ENCODE peak calls at places on chromosomes 1 and 21, in five cellular contexts. Q is stomach, Y is astrocyte, F is gastrocnemius medialis, O is WERI-Rb-1. B is an unnamed sample.

GRCh38 chr1:26161408-26162219 is 2.7 kb downstream of the FAM110D start:
- DNase-seq in Y (peak), O (peak), Q (peak), F (peak), B (no peak)

GRCh38 chr1:7223334-7224080 is 438.3 kb downstream of the CAMTA1 start:
- DNase-seq in Y (peak), F (no peak), Q (no peak), O (no peak), B (no peak)

GRCh38 chr1:19101244-19101643 is 108.8 kb downstream of the UBR4 start:
- DNase-seq in F (no peak), O (no peak), Q (no peak), Y (no peak), B (no peak)

GRCh38 chr1:24015226-24016210 is 35.4 kb upstream of the SRSF10 start:
- DNase-seq in Y (peak), O (no peak), Q (no peak), F (peak), B (no peak)

GRCh38 chr1:25863486-25864262 is 4.4 kb upstream of the AUNIP start:
- DNase-seq in Q (no peak), O (no peak), Y (no peak), F (no peak), B (no peak)

GRCh38 chr1:24108334-24109165 is 3.4 kb downstream of the MYOM3 start:
- DNase-seq in Q (no peak), O (no peak), Y (peak), F (peak), B (no peak)

GRCh38 chr1:42125552-42125951 is 27.7 kb upstream of the GUCA2B start:
- DNase-seq in F (no peak), Y (no peak), Q (no peak), O (no peak), B (no peak)

GRCh38 chr21:44614961-44615391 is 3.1 kb downstream of the KRTAP10-8 start:
- DNase-seq in Y (no peak), F (no peak), Q (no peak), O (no peak), B (no peak)

GRCh38 chr1:62299426-62300200 is 19.6 kb downstream of the KANK4 start:
- DNase-seq in O (no peak), Q (peak), Y (peak), F (no peak), B (no peak)

GRCh38 chr1:9687876-9688582 is 36.5 kb downstream of the PIK3CD start:
- DNase-seq in F (no peak), Q (peak), Y (no peak), O (no peak), B (peak)

GRCh38 chr21:38171723-38172344 is 85.0 kb upstream of the KCNJ15 start:
- DNase-seq in F (no peak), Y (peak), O (no peak), Q (no peak), B (no peak)

GRCh38 chr1:39727932-39728317 is 10.8 kb upstream of the PPIE start:
- DNase-seq in Q (no peak), F (no peak), Y (no peak), O (no peak), B (peak)

GRCh38 chr1:245580651-245581050 is 425.9 kb downstream of the KIF26B start:
- DNase-seq in O (no peak), F (no peak), Q (no peak), Y (no peak), B (no peak)

GRCh38 chr1:14303011-14303410 is 295.5 kb upstream of the KAZN start:
- DNase-seq in Q (no peak), O (no peak), Y (no peak), F (no peak), B (no peak)

GRCh38 chr1:195195423-195196057 is 1412.7 kb downstream of the KCNT2 start:
- DNase-seq in F (no peak), O (no peak), Q (no peak), Y (no peak), B (no peak)

GRCh38 chr21:38956006-38956405 is 150.3 kb downstream of the ETS2 start:
- DNase-seq in F (no peak), O (no peak), Q (no peak), Y (no peak), B (no peak)

GRCh38 chr1:180842482-180842881 is 70.2 kb upstream of the KIAA1614 start:
- DNase-seq in O (no peak), F (no peak), Y (peak), Q (no peak), B (no peak)

GRCh38 chr1:246781212-246781611 is 57.0 kb downstream of the SCCPDH start:
- DNase-seq in O (peak), F (no peak), Q (no peak), Y (no peak), B (no peak)

GRCh38 chr1:46194641-46195179 is 3.5 kb downstream of the POMGNT1 start:
- DNase-seq in Y (no peak), F (no peak), Q (no peak), O (no peak), B (no peak)

GRCh38 chr1:46193984-46194570 is 4.2 kb downstream of the POMGNT1 start:
- DNase-seq in O (no peak), F (no peak), Y (no peak), Q (no peak), B (no peak)

GRCh38 chr1:46190539-46190938 is 7.7 kb downstream of the POMGNT1 start:
- DNase-seq in O (no peak), Q (peak), F (no peak), Y (no peak), B (no peak)

GRCh38 chr1:46188295-46189030 is 9.8 kb downstream of the POMGNT1 start:
- DNase-seq in Y (no peak), F (no peak), Q (peak), O (no peak), B (no peak)

GRCh38 chr1:46191033-46191701 is 7.1 kb downstream of the POMGNT1 start:
- DNase-seq in Y (no peak), Q (no peak), F (no peak), O (no peak), B (no peak)
- H3K27ac ChIP-seq in Y (peak), Q (no peak), F (no peak), O (no peak), B (no peak)

GRCh38 chr1:150008699-150009098 is 1.8 kb downstream of the OTUD7B start:
- DNase-seq in O (no peak), F (no peak), Y (no peak), Q (no peak), B (no peak)
- H3K27ac ChIP-seq in O (no peak), F (peak), Y (peak), Q (peak), B (no peak)

GRCh38 chr1:53107570-53108322 is 34.7 kb downstream of the SLC1A7 start:
- DNase-seq in Q (peak), F (no peak), Y (peak), O (no peak), B (no peak)
- H3K27ac ChIP-seq in Q (peak), F (no peak), Y (no peak), O (peak), B (no peak)

GRCh38 chr1:94406446-94406845 is 11.7 kb upstream of the ABCD3 start:
- DNase-seq in F (no peak), Y (no peak), Q (no peak), O (no peak), B (no peak)

GRCh38 chr1:94408104-94408503 is 10.1 kb upstream of the ABCD3 start:
- DNase-seq in F (no peak), O (no peak), Y (no peak), Q (no peak), B (no peak)

GRCh38 chr1:94413311-94413710 is 4.9 kb upstream of the ABCD3 start:
- DNase-seq in Y (no peak), O (no peak), F (no peak), Q (no peak), B (no peak)

GRCh38 chr1:94416901-94417701 is 1.1 kb upstream of the ABCD3 start:
- DNase-seq in Q (peak), F (peak), Y (peak), O (peak), B (no peak)

GRCh38 chr1:94411217-94411616 is 7.0 kb upstream of the ABCD3 start:
- DNase-seq in Y (no peak), Q (no peak), F (no peak), O (no peak), B (no peak)
- H3K27ac ChIP-seq in Y (no peak), Q (no peak), F (no peak), O (no peak), B (no peak)

GRCh38 chr1:43979261-43979527 is 184 bp downstream of the B4GALT2 start:
- DNase-seq in O (no peak), F (no peak), Q (no peak), Y (no peak), B (no peak)
- H3K27ac ChIP-seq in O (peak), F (peak), Q (peak), Y (peak), B (no peak)

GRCh38 chr1:31042656-31043055 is 22.9 kb downstream of the PUM1 start:
- DNase-seq in Y (no peak), Q (no peak), O (no peak), F (no peak), B (no peak)
- H3K27ac ChIP-seq in Y (no peak), Q (no peak), O (no peak), F (no peak), B (no peak)

GRCh38 chr21:36087362-36088138 is 17.7 kb downstream of the CBR1 start:
- DNase-seq in Q (no peak), Y (no peak), O (peak), F (no peak), B (no peak)
- H3K27ac ChIP-seq in Q (no peak), Y (no peak), O (no peak), F (peak), B (no peak)

GRCh38 chr1:238254935-238255334 is 364.2 kb upstream of the ZP4 start:
- DNase-seq in F (no peak), Y (no peak), O (no peak), Q (no peak), B (no peak)

GRCh38 chr1:238257018-238257417 is 366.3 kb upstream of the ZP4 start:
- DNase-seq in Q (no peak), O (no peak), Y (peak), F (no peak), B (no peak)

GRCh38 chr1:238252033-238252802 is 361.5 kb upstream of the ZP4 start:
- DNase-seq in F (no peak), O (peak), Q (peak), Y (peak), B (no peak)
- H3K27ac ChIP-seq in F (no peak), O (no peak), Q (no peak), Y (no peak), B (no peak)

DNA sequence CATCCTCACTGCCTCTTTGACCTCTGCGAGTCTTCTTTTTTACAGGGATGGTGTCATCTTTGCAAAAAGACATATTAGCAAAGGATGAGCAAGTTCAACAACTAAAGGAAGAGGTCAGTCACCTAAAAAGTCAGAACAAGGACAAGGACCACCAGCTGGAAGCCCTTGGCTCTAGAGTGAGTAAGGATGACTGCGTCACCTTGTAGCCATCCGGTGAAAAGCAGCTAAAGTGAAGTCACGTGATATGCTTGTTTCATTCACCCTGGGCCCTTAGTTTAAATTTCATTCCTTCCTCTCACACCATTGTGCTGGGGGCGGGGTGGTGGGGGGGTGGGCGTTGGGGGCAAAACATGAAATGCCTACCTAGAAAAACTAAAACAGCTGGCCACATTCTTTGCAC is 66.0 kb downstream of the FHAD1 start:
- DNase-seq in Y (no peak), F (no peak), O (no peak), Q (no peak), B (no peak)
- H3K27ac ChIP-seq in Y (no peak), F (no peak), O (no peak), Q (no peak), B (no peak)

B was measured in kidney.